ENCODE peak calls at places on chromosomes 6 and 20, in nine cellular contexts. G is heart left ventricle, C is DMS153, L is GM19239, X is activated T-helper 1 cell treated with Interleukin-2 at 50 U/mL for 16 hours, M is cardiac fibroblast, Y is fibroblast of mammary gland, J is GDM1, V is psoas muscle. O is an unnamed sample.

GRCh38 chr6:105794263-105794662 is 291.9 kb upstream of the PRDM1 start:
- DNase-seq in M (no peak), C (no peak), X (no peak), G (peak), J (no peak), V (peak), L (no peak), Y (no peak), O (no peak)

GRCh38 chr6:81640891-81641290 is 111.6 kb downstream of the TENT5A start:
- DNase-seq in M (no peak), G (no peak), Y (no peak), V (no peak), C (no peak), J (no peak), L (no peak), X (no peak), O (no peak)

GRCh38 chr20:61737812-61738443 is 327.8 kb downstream of the TAF4 start:
- DNase-seq in L (no peak), C (no peak), Y (no peak), V (no peak), X (no peak), J (no peak), M (no peak), G (no peak), O (peak)

GRCh38 chr6:128519931-128520435 is 416 bp downstream of the PTPRK start:
- DNase-seq in G (no peak), J (no peak), M (no peak), Y (no peak), C (no peak), V (no peak), X (peak), L (no peak), O (peak)

GRCh38 chr6:163739968-163740367 is 325.4 kb downstream of the QKI start:
- DNase-seq in M (no peak), Y (no peak), X (no peak), L (no peak), C (no peak), G (no peak), J (no peak), V (no peak), O (no peak)

GRCh38 chr6:31574106-31575061 is 981 bp upstream of the TNF start:
- DNase-seq in X (no peak), C (no peak), J (no peak), M (no peak), G (no peak), V (no peak), Y (no peak), L (no peak), O (no peak)

GRCh38 chr20:49775229-49775693 is 37.4 kb upstream of the SLC9A8 start:
- DNase-seq in L (no peak), J (no peak), M (peak), C (peak), X (no peak), Y (peak), G (no peak), V (peak), O (no peak)

GRCh38 chr6:121222656-121223055 is 111.6 kb downstream of the TBC1D32 start:
- DNase-seq in M (peak), Y (peak), C (no peak), X (no peak), V (no peak), G (no peak), L (no peak), J (no peak), O (no peak)

GRCh38 chr6:166957087-166957804 is 896 bp upstream of the RNASET2 start:
- DNase-seq in C (peak), G (peak), X (no peak), Y (no peak), J (no peak), M (no peak), L (no peak), V (peak), O (no peak)

GRCh38 chr20:47030271-47030810 is 135.7 kb downstream of the EYA2 start:
- DNase-seq in Y (no peak), M (no peak), L (no peak), X (no peak), C (no peak), V (no peak), J (no peak), G (no peak), O (no peak)

GRCh38 chr6:90177544-90178293 is 118.9 kb downstream of the BACH2 start:
- DNase-seq in V (no peak), J (no peak), M (no peak), L (no peak), X (no peak), Y (no peak), C (peak), G (no peak), O (no peak)

GRCh38 chr20:63567382-63568169 is 6.5 kb downstream of the HELZ2 start:
- DNase-seq in L (peak), G (peak), Y (no peak), X (peak), C (no peak), M (no peak), V (peak), J (peak), O (peak)

GRCh38 chr20:51507357-51508036 is 35.0 kb downstream of the NFATC2 start:
- DNase-seq in X (no peak), V (no peak), J (no peak), L (no peak), C (no peak), M (no peak), G (no peak), Y (no peak), O (no peak)

GRCh38 chr6:25606151-25606550 is 45.9 kb upstream of the SCGN start:
- DNase-seq in C (no peak), V (no peak), X (no peak), Y (no peak), J (no peak), L (no peak), G (no peak), M (no peak), O (no peak)

GRCh38 chr20:38412877-38413577 is 22.1 kb downstream of the SNHG17 start:
- DNase-seq in L (no peak), X (no peak), M (no peak), G (no peak), V (no peak), Y (peak), J (no peak), C (no peak), O (peak)

GRCh38 chr6:126631343-126631742 is 291.4 kb downstream of the CENPW start:
- DNase-seq in C (no peak), X (no peak), M (peak), J (no peak), G (no peak), Y (peak), V (no peak), L (no peak), O (no peak)

GRCh38 chr6:13358486-13358885 is 30.1 kb upstream of the TBC1D7 start:
- DNase-seq in X (no peak), G (no peak), L (no peak), C (no peak), V (no peak), Y (no peak), M (no peak), J (no peak), O (no peak)

GRCh38 chr6:54655162-54655561 is 191.4 kb upstream of the FAM83B start:
- DNase-seq in J (no peak), L (no peak), X (no peak), G (no peak), C (no peak), Y (no peak), V (no peak), M (no peak), O (no peak)

GRCh38 chr6:149302723-149303122 is 14.8 kb upstream of the TAB2 start:
- DNase-seq in J (no peak), G (no peak), X (no peak), L (no peak), C (no peak), Y (no peak), V (no peak), M (no peak), O (no peak)

GRCh38 chr20:38883081-38883980 is 42.9 kb upstream of the FAM83D start:
- DNase-seq in G (no peak), C (no peak), M (peak), X (no peak), L (no peak), Y (peak), V (no peak), J (no peak), O (peak)

GRCh38 chr20:13613917-13614316 is 24.8 kb downstream of the TASP1 start:
- DNase-seq in G (no peak), J (no peak), V (no peak), Y (peak), M (peak), X (no peak), L (no peak), C (no peak), O (no peak)

GRCh38 chr20:51275816-51276215 is 252.9 kb upstream of the KCNG1 start:
- DNase-seq in M (peak), X (no peak), V (no peak), G (no peak), C (no peak), J (no peak), Y (peak), L (no peak), O (no peak)

GRCh38 chr6:118902731-118903130 is 8.8 kb downstream of the ASF1A start:
- DNase-seq in G (no peak), L (no peak), V (no peak), Y (peak), C (no peak), J (no peak), X (no peak), M (peak), O (no peak)

O was measured in RWPE2.